ENCODE peak calls at places on chromosomes 13 and 19, in nine cellular contexts. L is heart right ventricle; W is upper lobe of right lung; D is IMR-90; T is CD4-positive, CD25-positive, alpha-beta regulatory T cell; J is tibial artery; M is mucosa of descending colon; A is NB4; S is BJ. K is an unnamed sample.
A peak's percentile ranks its signal among the peaks of the same experiment; 100 is the strongest.

GRCh38 chr13:68982961-68983619 is 1124.5 kb upstream of the ATXN8OS start:
- DNase-seq in L (no peak), W (no peak), D (no peak), T (no peak), J (peak; percentile 50), M (peak; percentile 34), A (no peak), S (no peak), K (no peak)

GRCh38 chr13:57030671-57031070 is 110.0 kb upstream of the PRR20A start:
- DNase-seq in L (no peak), W (no peak), D (no peak), T (no peak), J (no peak), M (no peak), A (peak; percentile 3), S (no peak), K (no peak)

GRCh38 chr13:50594276-50594970 is 249.1 kb downstream of the DLEU7 start:
- DNase-seq in L (no peak), W (no peak), D (no peak), T (peak; percentile 55), J (no peak), M (peak; percentile 74), A (peak; percentile 85), S (no peak), K (no peak)

GRCh38 chr13:64640002-64640401 is 2590.1 kb downstream of the PCDH9 start:
- DNase-seq in L (no peak), W (no peak), D (peak; percentile 31), T (no peak), J (no peak), M (no peak), A (no peak), S (no peak), K (no peak)

GRCh38 chr19:19356901-19357566 is 36.4 kb downstream of the MAU2 start:
- DNase-seq in L (no peak), W (no peak), D (no peak), T (no peak), J (no peak), M (no peak), A (no peak), S (no peak), K (no peak)

GRCh38 chr13:21069561-21070004 is 8.2 kb upstream of the LATS2 start:
- DNase-seq in L (no peak), W (no peak), D (peak; percentile 99), T (no peak), J (no peak), M (no peak), A (peak; percentile 90), S (peak; percentile 98), K (no peak)

GRCh38 chr19:30870861-30871260 is 478.4 kb downstream of the TSHZ3 start:
- DNase-seq in L (no peak), W (no peak), D (peak; percentile 1), T (no peak), J (no peak), M (no peak), A (no peak), S (no peak), K (peak; percentile 75)

GRCh38 chr13:39590466-39591036 is 12.4 kb downstream of the LHFPL6 start:
- DNase-seq in L (no peak), W (no peak), D (no peak), T (no peak), J (no peak), M (no peak), A (no peak), S (no peak), K (no peak)

GRCh38 chr13:49690133-49690989 is 925 bp downstream of the EBPL start:
- DNase-seq in L (no peak), W (no peak), D (peak; percentile 87), T (peak; percentile 18), J (no peak), M (no peak), A (peak; percentile 45), S (no peak), K (no peak)

GRCh38 chr19:28949535-28949934 is 263.4 kb downstream of the UQCRFS1 start:
- DNase-seq in L (no peak), W (no peak), D (no peak), T (no peak), J (no peak), M (no peak), A (no peak), S (no peak), K (no peak)

GRCh38 chr13:114315074-114315785 is 927 bp downstream of the CHAMP1 start:
- DNase-seq in L (no peak), W (no peak), D (no peak), T (peak; percentile 34), J (no peak), M (no peak), A (peak; percentile 31), S (no peak), K (no peak)

GRCh38 chr13:98838776-98839175 is 86.3 kb upstream of the SLC15A1 start:
- DNase-seq in L (no peak), W (no peak), D (peak; percentile 50), T (no peak), J (no peak), M (no peak), A (no peak), S (no peak), K (no peak)

GRCh38 chr19:38070573-38070972 is 153.4 kb downstream of the DPF1 start:
- DNase-seq in L (no peak), W (no peak), D (peak; percentile 88), T (no peak), J (no peak), M (no peak), A (no peak), S (no peak), K (no peak)

GRCh38 chr19:52369463-52370340 is at the start of gene ZNF880:
- DNase-seq in L (peak; percentile 95), W (peak; percentile 95), D (peak; percentile 89), T (peak; percentile 91), J (peak; percentile 95), M (peak; percentile 92), A (no peak), S (peak; percentile 40), K (peak; percentile 98)

GRCh38 chr19:52366414-52366824 is 3.3 kb upstream of the ZNF880 start:
- DNase-seq in L (no peak), W (no peak), D (no peak), T (no peak), J (no peak), M (no peak), A (no peak), S (no peak), K (no peak)

GRCh38 chr19:52370341-52370710 is 603 bp downstream of the ZNF880 start:
- DNase-seq in L (no peak), W (no peak), D (no peak), T (no peak), J (no peak), M (no peak), A (no peak), S (no peak), K (no peak)
- H3K4me3 ChIP-seq in L (peak overlapping the region; percentile 72), W (peak overlapping the region; percentile 74), D (peak overlapping the region; percentile 85), T (peak overlapping the region; percentile 84), J (peak overlapping the region; percentile 85), M (peak overlapping the region; percentile 42), A (no peak overlapping the region), S (peak overlapping the region; percentile 50), K (peak overlapping the region; percentile 79)

GRCh38 chr13:46609726-46610125 is 56.8 kb downstream of the LRCH1 start:
- DNase-seq in L (no peak), W (no peak), D (no peak), T (no peak), J (no peak), M (no peak), A (no peak), S (no peak), K (no peak)
- H3K4me3 ChIP-seq in L (no peak overlapping the region), W (no peak overlapping the region), D (no peak overlapping the region), T (no peak overlapping the region), J (no peak overlapping the region), M (no peak overlapping the region), A (no peak overlapping the region), S (no peak overlapping the region), K (no peak overlapping the region)

DNA sequence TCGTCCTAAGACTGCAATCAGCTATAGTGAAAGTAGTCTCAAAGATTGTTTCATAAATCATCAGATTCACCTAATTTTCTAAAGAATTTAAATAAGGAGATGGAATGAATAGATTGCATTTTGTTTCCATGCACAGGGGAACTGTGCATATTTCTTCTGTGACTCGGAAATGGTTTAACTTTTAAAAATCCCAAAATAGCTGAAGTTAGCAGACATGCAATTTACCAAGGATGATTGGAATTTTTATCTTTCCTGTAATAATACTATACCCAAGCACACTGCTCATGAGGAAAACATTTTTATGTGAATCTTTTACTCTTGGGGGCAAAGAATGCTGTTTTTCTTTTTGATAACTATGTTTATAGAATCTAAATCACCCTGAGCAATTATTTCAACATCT is 15.0 kb upstream of the LMO7 start:
- DNase-seq in L (no peak), W (no peak), D (peak; percentile 70), T (no peak), J (no peak), M (no peak), A (no peak), S (peak; percentile 78), K (no peak)
- H3K4me3 ChIP-seq in L (no peak overlapping the region), W (no peak overlapping the region), D (no peak overlapping the region), T (no peak overlapping the region), J (no peak overlapping the region), M (no peak overlapping the region), A (no peak overlapping the region), S (no peak overlapping the region), K (no peak overlapping the region)

GRCh38 chr19:18097993-18098890 is 664 bp downstream of the MAST3 start:
- DNase-seq in L (no peak), W (no peak), D (no peak), T (no peak), J (no peak), M (no peak), A (no peak), S (no peak), K (no peak)

GRCh38 chr19:18100710-18101109 is 3.1 kb downstream of the MAST3 start:
- DNase-seq in L (no peak), W (no peak), D (no peak), T (no peak), J (no peak), M (no peak), A (no peak), S (no peak), K (no peak)

GRCh38 chr19:18099623-18099995 is 2.0 kb downstream of the MAST3 start:
- DNase-seq in L (no peak), W (no peak), D (no peak), T (no peak), J (no peak), M (no peak), A (no peak), S (no peak), K (no peak)

GRCh38 chr19:18097217-18097992 is at the start of gene MAST3:
- DNase-seq in L (peak; percentile 59), W (peak; percentile 95), D (peak; percentile 67), T (peak; percentile 93), J (peak; percentile 92), M (peak; percentile 94), A (peak; percentile 87), S (peak; percentile 22), K (peak; percentile 95)

DNA sequence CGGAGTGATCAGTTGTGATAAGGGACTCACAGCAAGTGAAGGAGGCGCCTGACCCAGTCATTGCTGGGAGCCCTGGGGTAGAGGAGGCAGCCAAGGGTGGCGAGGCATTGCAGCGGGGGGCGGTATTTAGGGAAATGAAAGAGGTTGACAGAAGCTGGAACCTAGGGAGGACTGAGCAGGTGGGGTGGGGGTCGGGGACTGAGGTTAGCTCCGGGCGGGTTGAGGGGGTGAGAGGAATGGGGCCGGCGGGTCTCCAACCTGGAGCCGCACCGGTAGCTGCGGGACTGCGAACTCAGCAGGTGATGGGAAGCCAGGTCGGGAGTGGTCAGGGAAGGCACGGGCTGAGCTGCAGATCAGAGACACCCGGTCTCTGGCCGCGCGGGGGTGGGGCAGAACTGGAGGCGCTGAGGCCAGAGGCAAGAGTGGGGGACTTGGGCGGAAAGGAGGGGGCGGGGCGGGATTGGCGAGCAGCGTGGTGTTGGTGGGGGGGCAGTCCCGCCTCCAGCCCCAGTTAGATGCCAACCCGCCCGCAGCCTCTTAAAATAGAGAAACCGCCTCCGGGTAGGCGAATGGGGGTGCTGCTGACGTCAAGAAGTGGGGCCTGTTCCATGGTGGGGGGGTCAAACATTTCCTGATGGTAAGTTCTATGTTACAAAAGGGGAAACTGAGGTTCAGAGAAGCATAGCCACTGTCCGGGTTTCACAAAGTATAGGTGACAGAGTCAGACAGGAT is 1.5 kb downstream of the MAST3 start:
- DNase-seq in L (no peak), W (peak; percentile 71), D (no peak), T (peak; percentile 49), J (peak; percentile 75), M (peak; percentile 81), A (no peak), S (no peak), K (no peak)
- H3K4me3 ChIP-seq in L (no peak overlapping the region), W (peak overlapping the region; percentile 54), D (no peak overlapping the region), T (peak overlapping the region; percentile 81), J (peak overlapping the region; percentile 57), M (no peak overlapping the region), A (no peak overlapping the region), S (no peak overlapping the region), K (no peak overlapping the region)

K was measured in lower leg skin.